ENCODE peak calls at places on chromosomes 4 and X, in seven cellular contexts. One of them, this sample, is unnamed.

GRCh38 chrX:118179161-118179560 is 62.6 kb upstream of the KLHL13 start:
- DNase-seq in PC-3: no peak
- DNase-seq in dorsolateral prefrontal cortex: no peak
- DNase-seq in activated CD8-positive, alpha-beta T cell treated with anti-CD3 and anti-CD28 coated beads, Interleukin-2, amount 10 ng/mL, durations not matched to agents 7 days and 5 days: no peak
- DNase-seq in NCI-H2081: no peak
- DNase-seq in substantia nigra: no peak
- DNase-seq in stimulated activated CD4-positive, alpha-beta T cell treated with anti-CD3 and anti-CD28 coated beads, TNF-alpha, amount 100 ng/mL, for 1 hour: no peak
- DNase-seq in this sample: no peak

GRCh38 chr4:73729534-73730165 is 10.7 kb upstream of the CXCL8 start:
- DNase-seq in NCI-H2081: peak
- DNase-seq in dorsolateral prefrontal cortex: peak
- DNase-seq in substantia nigra: peak
- DNase-seq in stimulated activated CD4-positive, alpha-beta T cell treated with anti-CD3 and anti-CD28 coated beads, TNF-alpha, amount 100 ng/mL, for 1 hour: no peak
- DNase-seq in activated CD8-positive, alpha-beta T cell treated with anti-CD3 and anti-CD28 coated beads, Interleukin-2, amount 10 ng/mL, durations not matched to agents 7 days and 5 days: peak
- DNase-seq in PC-3: peak
- DNase-seq in this sample: peak

GRCh38 chr4:102564399-102564921 is 63.3 kb downstream of the NFKB1 start:
- DNase-seq in activated CD8-positive, alpha-beta T cell treated with anti-CD3 and anti-CD28 coated beads, Interleukin-2, amount 10 ng/mL, durations not matched to agents 7 days and 5 days: no peak
- DNase-seq in NCI-H2081: no peak
- DNase-seq in dorsolateral prefrontal cortex: no peak
- DNase-seq in stimulated activated CD4-positive, alpha-beta T cell treated with anti-CD3 and anti-CD28 coated beads, TNF-alpha, amount 100 ng/mL, for 1 hour: no peak
- DNase-seq in substantia nigra: no peak
- DNase-seq in PC-3: peak
- DNase-seq in this sample: no peak

GRCh38 chr4:140085062-140085622 is 68.8 kb downstream of the MAML3 start:
- DNase-seq in activated CD8-positive, alpha-beta T cell treated with anti-CD3 and anti-CD28 coated beads, Interleukin-2, amount 10 ng/mL, durations not matched to agents 7 days and 5 days: no peak
- DNase-seq in dorsolateral prefrontal cortex: no peak
- DNase-seq in PC-3: peak
- DNase-seq in NCI-H2081: no peak
- DNase-seq in substantia nigra: no peak
- DNase-seq in stimulated activated CD4-positive, alpha-beta T cell treated with anti-CD3 and anti-CD28 coated beads, TNF-alpha, amount 100 ng/mL, for 1 hour: no peak
- DNase-seq in this sample: no peak

GRCh38 chr4:121597346-121597934 is 99.3 kb downstream of the ANXA5 start:
- DNase-seq in activated CD8-positive, alpha-beta T cell treated with anti-CD3 and anti-CD28 coated beads, Interleukin-2, amount 10 ng/mL, durations not matched to agents 7 days and 5 days: no peak
- DNase-seq in stimulated activated CD4-positive, alpha-beta T cell treated with anti-CD3 and anti-CD28 coated beads, TNF-alpha, amount 100 ng/mL, for 1 hour: no peak
- DNase-seq in NCI-H2081: no peak
- DNase-seq in dorsolateral prefrontal cortex: no peak
- DNase-seq in PC-3: peak
- DNase-seq in substantia nigra: no peak
- DNase-seq in this sample: no peak

GRCh38 chr4:41331224-41331623 is 74.5 kb downstream of the UCHL1 start:
- DNase-seq in substantia nigra: no peak
- DNase-seq in activated CD8-positive, alpha-beta T cell treated with anti-CD3 and anti-CD28 coated beads, Interleukin-2, amount 10 ng/mL, durations not matched to agents 7 days and 5 days: no peak
- DNase-seq in dorsolateral prefrontal cortex: no peak
- DNase-seq in stimulated activated CD4-positive, alpha-beta T cell treated with anti-CD3 and anti-CD28 coated beads, TNF-alpha, amount 100 ng/mL, for 1 hour: no peak
- DNase-seq in NCI-H2081: no peak
- DNase-seq in PC-3: no peak
- DNase-seq in this sample: no peak

GRCh38 chr4:86543560-86544312 is 50.4 kb upstream of the PTPN13 start:
- DNase-seq in dorsolateral prefrontal cortex: no peak
- DNase-seq in NCI-H2081: no peak
- DNase-seq in activated CD8-positive, alpha-beta T cell treated with anti-CD3 and anti-CD28 coated beads, Interleukin-2, amount 10 ng/mL, durations not matched to agents 7 days and 5 days: no peak
- DNase-seq in PC-3: no peak
- DNase-seq in stimulated activated CD4-positive, alpha-beta T cell treated with anti-CD3 and anti-CD28 coated beads, TNF-alpha, amount 100 ng/mL, for 1 hour: no peak
- DNase-seq in substantia nigra: no peak
- DNase-seq in this sample: no peak

GRCh38 chrX:70386240-70386639 is 36.9 kb upstream of the GDPD2 start:
- DNase-seq in stimulated activated CD4-positive, alpha-beta T cell treated with anti-CD3 and anti-CD28 coated beads, TNF-alpha, amount 100 ng/mL, for 1 hour: no peak
- DNase-seq in PC-3: no peak
- DNase-seq in activated CD8-positive, alpha-beta T cell treated with anti-CD3 and anti-CD28 coated beads, Interleukin-2, amount 10 ng/mL, durations not matched to agents 7 days and 5 days: no peak
- DNase-seq in NCI-H2081: no peak
- DNase-seq in substantia nigra: no peak
- DNase-seq in dorsolateral prefrontal cortex: no peak
- DNase-seq in this sample: no peak

GRCh38 chrX:25015486-25016360 is at the start of gene ARX:
- DNase-seq in activated CD8-positive, alpha-beta T cell treated with anti-CD3 and anti-CD28 coated beads, Interleukin-2, amount 10 ng/mL, durations not matched to agents 7 days and 5 days: peak
- DNase-seq in substantia nigra: peak
- DNase-seq in NCI-H2081: peak
- DNase-seq in stimulated activated CD4-positive, alpha-beta T cell treated with anti-CD3 and anti-CD28 coated beads, TNF-alpha, amount 100 ng/mL, for 1 hour: no peak
- DNase-seq in dorsolateral prefrontal cortex: peak
- DNase-seq in PC-3: no peak
- DNase-seq in this sample: peak

GRCh38 chr4:86522349-86522748 is 71.8 kb upstream of the PTPN13 start:
- DNase-seq in stimulated activated CD4-positive, alpha-beta T cell treated with anti-CD3 and anti-CD28 coated beads, TNF-alpha, amount 100 ng/mL, for 1 hour: no peak
- DNase-seq in dorsolateral prefrontal cortex: no peak
- DNase-seq in activated CD8-positive, alpha-beta T cell treated with anti-CD3 and anti-CD28 coated beads, Interleukin-2, amount 10 ng/mL, durations not matched to agents 7 days and 5 days: no peak
- DNase-seq in PC-3: peak
- DNase-seq in NCI-H2081: no peak
- DNase-seq in substantia nigra: no peak
- DNase-seq in this sample: no peak

GRCh38 chr4:140296871-140297570 is 76.4 kb upstream of the SCOC start:
- DNase-seq in NCI-H2081: peak
- DNase-seq in substantia nigra: no peak
- DNase-seq in dorsolateral prefrontal cortex: no peak
- DNase-seq in activated CD8-positive, alpha-beta T cell treated with anti-CD3 and anti-CD28 coated beads, Interleukin-2, amount 10 ng/mL, durations not matched to agents 7 days and 5 days: no peak
- DNase-seq in stimulated activated CD4-positive, alpha-beta T cell treated with anti-CD3 and anti-CD28 coated beads, TNF-alpha, amount 100 ng/mL, for 1 hour: no peak
- DNase-seq in PC-3: peak
- DNase-seq in this sample: no peak

GRCh38 chr4:3495341-3495975 is 32.4 kb downstream of the DOK7 start:
- DNase-seq in activated CD8-positive, alpha-beta T cell treated with anti-CD3 and anti-CD28 coated beads, Interleukin-2, amount 10 ng/mL, durations not matched to agents 7 days and 5 days: no peak
- DNase-seq in NCI-H2081: no peak
- DNase-seq in substantia nigra: no peak
- DNase-seq in stimulated activated CD4-positive, alpha-beta T cell treated with anti-CD3 and anti-CD28 coated beads, TNF-alpha, amount 100 ng/mL, for 1 hour: no peak
- DNase-seq in PC-3: no peak
- DNase-seq in dorsolateral prefrontal cortex: no peak
- DNase-seq in this sample: no peak

GRCh38 chr4:31139767-31140166 is 419.6 kb downstream of the PCDH7 start:
- DNase-seq in dorsolateral prefrontal cortex: no peak
- DNase-seq in NCI-H2081: no peak
- DNase-seq in stimulated activated CD4-positive, alpha-beta T cell treated with anti-CD3 and anti-CD28 coated beads, TNF-alpha, amount 100 ng/mL, for 1 hour: no peak
- DNase-seq in substantia nigra: no peak
- DNase-seq in activated CD8-positive, alpha-beta T cell treated with anti-CD3 and anti-CD28 coated beads, Interleukin-2, amount 10 ng/mL, durations not matched to agents 7 days and 5 days: no peak
- DNase-seq in PC-3: no peak
- DNase-seq in this sample: no peak

GRCh38 chrX:97224148-97224547 is 340.4 kb downstream of the RPA4 start:
- DNase-seq in NCI-H2081: no peak
- DNase-seq in dorsolateral prefrontal cortex: no peak
- DNase-seq in PC-3: no peak
- DNase-seq in stimulated activated CD4-positive, alpha-beta T cell treated with anti-CD3 and anti-CD28 coated beads, TNF-alpha, amount 100 ng/mL, for 1 hour: no peak
- DNase-seq in activated CD8-positive, alpha-beta T cell treated with anti-CD3 and anti-CD28 coated beads, Interleukin-2, amount 10 ng/mL, durations not matched to agents 7 days and 5 days: no peak
- DNase-seq in substantia nigra: no peak
- DNase-seq in this sample: no peak

GRCh38 chr4:8403173-8403753 is 37.3 kb downstream of the ACOX3 start:
- DNase-seq in stimulated activated CD4-positive, alpha-beta T cell treated with anti-CD3 and anti-CD28 coated beads, TNF-alpha, amount 100 ng/mL, for 1 hour: no peak
- DNase-seq in substantia nigra: peak
- DNase-seq in activated CD8-positive, alpha-beta T cell treated with anti-CD3 and anti-CD28 coated beads, Interleukin-2, amount 10 ng/mL, durations not matched to agents 7 days and 5 days: peak
- DNase-seq in dorsolateral prefrontal cortex: peak
- DNase-seq in NCI-H2081: peak
- DNase-seq in PC-3: peak
- DNase-seq in this sample: peak

GRCh38 chr4:188387134-188387791 is 248.0 kb downstream of the TRIML1 start:
- DNase-seq in dorsolateral prefrontal cortex: no peak
- DNase-seq in stimulated activated CD4-positive, alpha-beta T cell treated with anti-CD3 and anti-CD28 coated beads, TNF-alpha, amount 100 ng/mL, for 1 hour: no peak
- DNase-seq in substantia nigra: no peak
- DNase-seq in NCI-H2081: no peak
- DNase-seq in PC-3: no peak
- DNase-seq in activated CD8-positive, alpha-beta T cell treated with anti-CD3 and anti-CD28 coated beads, Interleukin-2, amount 10 ng/mL, durations not matched to agents 7 days and 5 days: no peak
- DNase-seq in this sample: no peak

GRCh38 chr4:116018831-116019230 is 905.4 kb upstream of the NDST4 start:
- DNase-seq in PC-3: peak
- DNase-seq in substantia nigra: no peak
- DNase-seq in dorsolateral prefrontal cortex: no peak
- DNase-seq in stimulated activated CD4-positive, alpha-beta T cell treated with anti-CD3 and anti-CD28 coated beads, TNF-alpha, amount 100 ng/mL, for 1 hour: no peak
- DNase-seq in activated CD8-positive, alpha-beta T cell treated with anti-CD3 and anti-CD28 coated beads, Interleukin-2, amount 10 ng/mL, durations not matched to agents 7 days and 5 days: no peak
- DNase-seq in NCI-H2081: no peak
- DNase-seq in this sample: no peak

GRCh38 chrX:102833136-102833535 is 103.9 kb upstream of the RAB40AL start:
- DNase-seq in substantia nigra: no peak
- DNase-seq in stimulated activated CD4-positive, alpha-beta T cell treated with anti-CD3 and anti-CD28 coated beads, TNF-alpha, amount 100 ng/mL, for 1 hour: no peak
- DNase-seq in NCI-H2081: no peak
- DNase-seq in activated CD8-positive, alpha-beta T cell treated with anti-CD3 and anti-CD28 coated beads, Interleukin-2, amount 10 ng/mL, durations not matched to agents 7 days and 5 days: no peak
- DNase-seq in PC-3: peak
- DNase-seq in dorsolateral prefrontal cortex: no peak
- DNase-seq in this sample: no peak

GRCh38 chr4:138500869-138501268 is 258.7 kb upstream of the SLC7A11 start:
- DNase-seq in PC-3: no peak
- DNase-seq in stimulated activated CD4-positive, alpha-beta T cell treated with anti-CD3 and anti-CD28 coated beads, TNF-alpha, amount 100 ng/mL, for 1 hour: no peak
- DNase-seq in NCI-H2081: no peak
- DNase-seq in activated CD8-positive, alpha-beta T cell treated with anti-CD3 and anti-CD28 coated beads, Interleukin-2, amount 10 ng/mL, durations not matched to agents 7 days and 5 days: no peak
- DNase-seq in substantia nigra: no peak
- DNase-seq in dorsolateral prefrontal cortex: no peak
- DNase-seq in this sample: no peak

GRCh38 chr4:82792912-82793649 is 5.5 kb downstream of the SCD5 start:
- DNase-seq in stimulated activated CD4-positive, alpha-beta T cell treated with anti-CD3 and anti-CD28 coated beads, TNF-alpha, amount 100 ng/mL, for 1 hour: no peak
- DNase-seq in substantia nigra: no peak
- DNase-seq in dorsolateral prefrontal cortex: no peak
- DNase-seq in activated CD8-positive, alpha-beta T cell treated with anti-CD3 and anti-CD28 coated beads, Interleukin-2, amount 10 ng/mL, durations not matched to agents 7 days and 5 days: no peak
- DNase-seq in PC-3: no peak
- DNase-seq in NCI-H2081: no peak
- DNase-seq in this sample: no peak

GRCh38 chrX:31331928-31332327 is 260.1 kb upstream of the FTHL17 start:
- DNase-seq in substantia nigra: no peak
- DNase-seq in PC-3: no peak
- DNase-seq in stimulated activated CD4-positive, alpha-beta T cell treated with anti-CD3 and anti-CD28 coated beads, TNF-alpha, amount 100 ng/mL, for 1 hour: no peak
- DNase-seq in dorsolateral prefrontal cortex: no peak
- DNase-seq in NCI-H2081: no peak
- DNase-seq in activated CD8-positive, alpha-beta T cell treated with anti-CD3 and anti-CD28 coated beads, Interleukin-2, amount 10 ng/mL, durations not matched to agents 7 days and 5 days: no peak
- DNase-seq in this sample: no peak

GRCh38 chr4:149521611-149522010 is 294.0 kb downstream of the IQCM start:
- DNase-seq in NCI-H2081: no peak
- DNase-seq in dorsolateral prefrontal cortex: no peak
- DNase-seq in substantia nigra: no peak
- DNase-seq in activated CD8-positive, alpha-beta T cell treated with anti-CD3 and anti-CD28 coated beads, Interleukin-2, amount 10 ng/mL, durations not matched to agents 7 days and 5 days: no peak
- DNase-seq in stimulated activated CD4-positive, alpha-beta T cell treated with anti-CD3 and anti-CD28 coated beads, TNF-alpha, amount 100 ng/mL, for 1 hour: no peak
- DNase-seq in PC-3: peak
- DNase-seq in this sample: no peak

GRCh38 chrX:43615677-43616076 is 40.4 kb upstream of the MAOA start:
- DNase-seq in NCI-H2081: no peak
- DNase-seq in substantia nigra: no peak
- DNase-seq in dorsolateral prefrontal cortex: peak
- DNase-seq in activated CD8-positive, alpha-beta T cell treated with anti-CD3 and anti-CD28 coated beads, Interleukin-2, amount 10 ng/mL, durations not matched to agents 7 days and 5 days: no peak
- DNase-seq in stimulated activated CD4-positive, alpha-beta T cell treated with anti-CD3 and anti-CD28 coated beads, TNF-alpha, amount 100 ng/mL, for 1 hour: no peak
- DNase-seq in PC-3: no peak
- DNase-seq in this sample: peak

GRCh38 chrX:132219343-132219768 is at the start of gene RAP2C:
- DNase-seq in activated CD8-positive, alpha-beta T cell treated with anti-CD3 and anti-CD28 coated beads, Interleukin-2, amount 10 ng/mL, durations not matched to agents 7 days and 5 days: peak
- DNase-seq in NCI-H2081: peak
- DNase-seq in dorsolateral prefrontal cortex: peak
- DNase-seq in stimulated activated CD4-positive, alpha-beta T cell treated with anti-CD3 and anti-CD28 coated beads, TNF-alpha, amount 100 ng/mL, for 1 hour: peak
- DNase-seq in PC-3: peak
- DNase-seq in substantia nigra: peak
- DNase-seq in this sample: peak

GRCh38 chr4:48116582-48116981 is 17.5 kb downstream of the TXK start:
- DNase-seq in NCI-H2081: no peak
- DNase-seq in activated CD8-positive, alpha-beta T cell treated with anti-CD3 and anti-CD28 coated beads, Interleukin-2, amount 10 ng/mL, durations not matched to agents 7 days and 5 days: no peak
- DNase-seq in dorsolateral prefrontal cortex: no peak
- DNase-seq in stimulated activated CD4-positive, alpha-beta T cell treated with anti-CD3 and anti-CD28 coated beads, TNF-alpha, amount 100 ng/mL, for 1 hour: no peak
- DNase-seq in substantia nigra: no peak
- DNase-seq in PC-3: no peak
- DNase-seq in this sample: no peak

GRCh38 chr4:167595898-167596297 is 361.6 kb upstream of the SPOCK3 start:
- DNase-seq in activated CD8-positive, alpha-beta T cell treated with anti-CD3 and anti-CD28 coated beads, Interleukin-2, amount 10 ng/mL, durations not matched to agents 7 days and 5 days: no peak
- DNase-seq in stimulated activated CD4-positive, alpha-beta T cell treated with anti-CD3 and anti-CD28 coated beads, TNF-alpha, amount 100 ng/mL, for 1 hour: no peak
- DNase-seq in dorsolateral prefrontal cortex: no peak
- DNase-seq in NCI-H2081: no peak
- DNase-seq in PC-3: no peak
- DNase-seq in substantia nigra: no peak
- DNase-seq in this sample: no peak

GRCh38 chrX:136176399-136176825 is 29.1 kb downstream of the FHL1 start:
- DNase-seq in substantia nigra: no peak
- DNase-seq in stimulated activated CD4-positive, alpha-beta T cell treated with anti-CD3 and anti-CD28 coated beads, TNF-alpha, amount 100 ng/mL, for 1 hour: no peak
- DNase-seq in NCI-H2081: no peak
- DNase-seq in PC-3: peak
- DNase-seq in activated CD8-positive, alpha-beta T cell treated with anti-CD3 and anti-CD28 coated beads, Interleukin-2, amount 10 ng/mL, durations not matched to agents 7 days and 5 days: no peak
- DNase-seq in dorsolateral prefrontal cortex: no peak
- DNase-seq in this sample: no peak

GRCh38 chr4:151558496-151559113 is 149.6 kb downstream of the FHIP1A start:
- DNase-seq in substantia nigra: no peak
- DNase-seq in PC-3: no peak
- DNase-seq in NCI-H2081: no peak
- DNase-seq in activated CD8-positive, alpha-beta T cell treated with anti-CD3 and anti-CD28 coated beads, Interleukin-2, amount 10 ng/mL, durations not matched to agents 7 days and 5 days: no peak
- DNase-seq in stimulated activated CD4-positive, alpha-beta T cell treated with anti-CD3 and anti-CD28 coated beads, TNF-alpha, amount 100 ng/mL, for 1 hour: no peak
- DNase-seq in dorsolateral prefrontal cortex: no peak
- DNase-seq in this sample: no peak

GRCh38 chr4:123941306-123941705 is 544.7 kb downstream of the SPRY1 start:
- DNase-seq in dorsolateral prefrontal cortex: no peak
- DNase-seq in stimulated activated CD4-positive, alpha-beta T cell treated with anti-CD3 and anti-CD28 coated beads, TNF-alpha, amount 100 ng/mL, for 1 hour: no peak
- DNase-seq in substantia nigra: no peak
- DNase-seq in activated CD8-positive, alpha-beta T cell treated with anti-CD3 and anti-CD28 coated beads, Interleukin-2, amount 10 ng/mL, durations not matched to agents 7 days and 5 days: no peak
- DNase-seq in NCI-H2081: no peak
- DNase-seq in PC-3: no peak
- DNase-seq in this sample: no peak

GRCh38 chrX:103687073-103687695 is 685 bp upstream of the MORF4L2 start:
- DNase-seq in NCI-H2081: peak
- DNase-seq in PC-3: peak
- DNase-seq in substantia nigra: peak
- DNase-seq in activated CD8-positive, alpha-beta T cell treated with anti-CD3 and anti-CD28 coated beads, Interleukin-2, amount 10 ng/mL, durations not matched to agents 7 days and 5 days: peak
- DNase-seq in dorsolateral prefrontal cortex: peak
- DNase-seq in stimulated activated CD4-positive, alpha-beta T cell treated with anti-CD3 and anti-CD28 coated beads, TNF-alpha, amount 100 ng/mL, for 1 hour: peak
- DNase-seq in this sample: peak